ENCODE peak calls at places on chromosomes 5 and 9, in ten cellular contexts. P is mammary epithelial cell; S is heart right ventricle; G is CD4-positive, alpha-beta T cell; H is neuronal stem cell; C is NCI-H2227 treated with DMSO at 0.1 percent for 48 hours; N is NCI-H1105; L is H9; E is upper lobe of right lung; D is HuH-7.5. Y is an unnamed sample.

GRCh38 chr9:89497978-89498844 is at the start of gene SEMA4D:
- DNase-seq in D (peak; percentile 43), E (peak; percentile 85), C (peak; percentile 20), G (no peak), P (peak; percentile 45), N (peak; percentile 68), S (peak; percentile 64), H (peak; percentile 54), L (peak; percentile 84), Y (peak; percentile 78)

GRCh38 chr9:137301086-137301947 is 754 bp downstream of the NRARP start:
- DNase-seq in P (peak; percentile 58), D (peak; percentile 89), N (peak; percentile 31), H (peak; percentile 75), E (peak; percentile 77), G (no peak), L (peak; percentile 59), C (peak; percentile 23), S (peak; percentile 53), Y (peak; percentile 75)

GRCh38 chr5:140341591-140341990 is 4.8 kb downstream of the HBEGF start:
- DNase-seq in D (no peak), E (no peak), P (peak; percentile 37), C (no peak), N (no peak), H (no peak), G (no peak), S (peak; percentile 68), L (no peak), Y (no peak)

GRCh38 chr5:163459465-163459887 is 426 bp downstream of the NUDCD2 start:
- DNase-seq in G (no peak), L (no peak), H (no peak), D (no peak), P (no peak), C (peak; percentile 64), E (no peak), S (no peak), N (no peak), Y (no peak)

GRCh38 chr9:121207371-121207940 is 5.8 kb upstream of the RAB14 start:
- DNase-seq in N (no peak), D (no peak), P (no peak), S (no peak), H (no peak), C (no peak), L (no peak), E (no peak), G (no peak), Y (no peak)

GRCh38 chr5:171774418-171774817 is 11.2 kb upstream of the SMIM23 start:
- DNase-seq in H (no peak), L (no peak), S (no peak), E (no peak), G (no peak), D (no peak), C (no peak), N (no peak), P (no peak), Y (no peak)

GRCh38 chr9:104091708-104092107 is 2.4 kb upstream of the SMC2 start:
- DNase-seq in H (no peak), C (peak; percentile 10), P (peak; percentile 24), G (no peak), L (no peak), S (no peak), E (no peak), D (no peak), N (peak; percentile 57), Y (no peak)

GRCh38 chr5:35687961-35688360 is 70.3 kb downstream of the SPEF2 start:
- DNase-seq in L (no peak), S (no peak), N (no peak), E (no peak), C (no peak), G (no peak), D (no peak), H (no peak), P (no peak), Y (no peak)

GRCh38 chr5:105274079-105274478 is 1711.5 kb upstream of the NUDT12 start:
- DNase-seq in D (no peak), L (no peak), E (no peak), P (no peak), N (no peak), S (no peak), H (no peak), C (no peak), G (no peak), Y (no peak)

GRCh38 chr5:8340739-8341344 is 471.9 kb downstream of the MTRR start:
- DNase-seq in C (no peak), H (no peak), N (no peak), P (peak; percentile 6), L (no peak), D (no peak), E (no peak), G (no peak), S (no peak), Y (no peak)

GRCh38 chr5:101977729-101978345 is 318.2 kb downstream of the SLCO4C1 start:
- DNase-seq in P (peak; percentile 11), G (no peak), E (no peak), C (no peak), H (peak; percentile 56), S (no peak), D (peak; percentile 16), L (no peak), N (peak; percentile 55), Y (no peak)

GRCh38 chr5:107378218-107378899 is 292.4 kb downstream of the EFNA5 start:
- DNase-seq in L (no peak), G (no peak), D (no peak), H (no peak), P (peak; percentile 19), N (no peak), E (no peak), S (no peak), C (no peak), Y (no peak)

GRCh38 chr9:127612993-127613954 is 1.2 kb downstream of the STXBP1 start:
- DNase-seq in C (no peak), N (peak; percentile 22), H (no peak), S (peak; percentile 83), G (peak; percentile 21), D (peak; percentile 80), P (peak; percentile 84), L (peak; percentile 46), E (peak; percentile 83), Y (peak; percentile 74)

GRCh38 chr9:74511333-74511732 is 14.2 kb downstream of the RORB start:
- DNase-seq in H (no peak), S (no peak), D (no peak), G (no peak), P (no peak), C (no peak), N (no peak), E (no peak), L (no peak), Y (no peak)

GRCh38 chr5:14870347-14871083 is 1.1 kb downstream of the ANKH start:
- DNase-seq in E (no peak), N (no peak), P (no peak), C (no peak), H (no peak), S (peak; percentile 39), G (peak; percentile 73), D (no peak), L (no peak), Y (peak; percentile 67)

GRCh38 chr5:179973391-179973790 is 65.7 kb upstream of the TBC1D9B start:
- DNase-seq in D (no peak), N (no peak), S (no peak), P (no peak), C (no peak), E (no peak), G (no peak), H (no peak), L (no peak), Y (no peak)

GRCh38 chr9:34484678-34485077 is 26.1 kb downstream of the DNAI1 start:
- DNase-seq in C (no peak), S (no peak), L (no peak), G (no peak), N (no peak), E (no peak), D (no peak), H (no peak), P (no peak), Y (no peak)

GRCh38 chr9:110463499-110463898 is 116.0 kb downstream of the SVEP1 start:
- DNase-seq in N (no peak), P (no peak), G (no peak), D (no peak), S (no peak), H (no peak), C (no peak), L (no peak), E (no peak), Y (no peak)

GRCh38 chr5:52709171-52709925 is 78.4 kb upstream of the ITGA1 start:
- DNase-seq in P (peak; percentile 74), S (no peak), L (no peak), E (no peak), N (no peak), C (no peak), H (no peak), D (no peak), G (no peak), Y (no peak)

GRCh38 chr5:171601266-171601881 is 181.9 kb downstream of the FGF18 start:
- DNase-seq in P (no peak), N (no peak), S (no peak), E (no peak), G (no peak), D (no peak), C (no peak), L (peak; percentile 27), H (no peak), Y (peak; percentile 57)

GRCh38 chr9:116084497-116084896 is 69.1 kb upstream of the PAPPA start:
- DNase-seq in G (no peak), C (no peak), E (no peak), H (no peak), D (no peak), N (no peak), S (no peak), P (no peak), L (no peak), Y (no peak)

GRCh38 chr9:97406620-97407177 is 5.2 kb upstream of the TDRD7 start:
- DNase-seq in S (no peak), N (no peak), D (no peak), P (no peak), L (no peak), C (no peak), E (no peak), H (peak; percentile 60), G (no peak), Y (no peak)

GRCh38 chr5:123371575-123372179 is 51.5 kb downstream of the CEP120 start:
- DNase-seq in C (no peak), G (no peak), N (no peak), S (peak; percentile 48), E (peak; percentile 75), P (peak; percentile 16), D (no peak), L (peak; percentile 53), H (peak; percentile 46), Y (peak; percentile 58)

GRCh38 chr9:18658764-18659705 is 185.1 kb downstream of the ADAMTSL1 start:
- DNase-seq in H (no peak), G (no peak), E (no peak), D (no peak), C (no peak), S (no peak), L (no peak), N (no peak), P (peak; percentile 42), Y (no peak)

GRCh38 chr9:89678394-89679005 is 73.7 kb downstream of the GADD45G start:
- DNase-seq in H (no peak), L (peak; percentile 47), C (no peak), D (no peak), E (no peak), P (no peak), N (peak; percentile 68), S (no peak), G (no peak), Y (no peak)

GRCh38 chr5:73434921-73435320 is 13.7 kb downstream of the FOXD1 start:
- DNase-seq in E (no peak), D (no peak), L (no peak), N (no peak), S (no peak), C (no peak), H (no peak), P (no peak), G (no peak), Y (no peak)

GRCh38 chr5:173790836-173791546 is 97.2 kb upstream of the CPEB4 start:
- DNase-seq in G (no peak), L (no peak), N (no peak), E (no peak), S (no peak), H (no peak), P (no peak), C (no peak), D (no peak), Y (no peak)

GRCh38 chr5:6472792-6473191 is 24.1 kb downstream of the UBE2QL1 start:
- DNase-seq in S (no peak), N (no peak), H (no peak), G (no peak), L (no peak), D (no peak), E (no peak), P (no peak), C (no peak), Y (no peak)